ENCODE peak calls at places on chromosomes 13 and 19, in six cellular contexts. I is breast epithelium, A is cardiac muscle cell, D is K562, M is fibroblast of mammary gland, G is hepatocyte. H is an unnamed sample.

GRCh38 chr13:108923386-108924061 is 294.1 kb downstream of the MYO16 start:
- DNase-seq in I (no peak), A (no peak), D (no peak), M (no peak), G (no peak), H (no peak)

GRCh38 chr19:55206664-55207500 is 2.4 kb downstream of the PTPRH start:
- DNase-seq in I (peak), A (peak), D (peak), M (peak), G (peak), H (peak)

GRCh38 chr19:40686882-40687524 is 3.4 kb downstream of the NUMBL start:
- DNase-seq in I (no peak), A (no peak), D (no peak), M (no peak), G (no peak), H (no peak)

GRCh38 chr13:49679244-49679643 is 12.0 kb downstream of the EBPL start:
- DNase-seq in I (no peak), A (no peak), D (no peak), M (no peak), G (peak), H (no peak)

GRCh38 chr19:20840371-20840770 is 64.3 kb downstream of the ZNF66 start:
- DNase-seq in I (no peak), A (no peak), D (no peak), M (no peak), G (no peak), H (no peak)

GRCh38 chr13:32415019-32415418 is 12.9 kb downstream of the N4BP2L1 start:
- DNase-seq in I (no peak), A (no peak), D (peak), M (peak), G (no peak), H (no peak)

GRCh38 chr19:2540646-2541454 is 64.9 kb downstream of the GADD45B start:
- DNase-seq in I (peak), A (peak), D (no peak), M (peak), G (peak), H (no peak)

GRCh38 chr19:29904017-29904416 is 38.0 kb upstream of the URI1 start:
- DNase-seq in I (no peak), A (no peak), D (no peak), M (no peak), G (no peak), H (no peak)

GRCh38 chr13:111319521-111319920 is 921 bp upstream of the TEX29 start:
- DNase-seq in I (no peak), A (no peak), D (no peak), M (no peak), G (no peak), H (no peak)

GRCh38 chr13:111319998-111320911 is at the start of gene TEX29:
- DNase-seq in I (no peak), A (no peak), D (no peak), M (no peak), G (no peak), H (no peak)

GRCh38 chr13:111317042-111317550 is 3.3 kb upstream of the TEX29 start:
- DNase-seq in I (no peak), A (no peak), D (no peak), M (no peak), G (no peak), H (no peak)

GRCh38 chr13:111317571-111318360 is 2.7 kb upstream of the TEX29 start:
- DNase-seq in I (no peak), A (no peak), D (no peak), M (no peak), G (no peak), H (no peak)

DNA sequence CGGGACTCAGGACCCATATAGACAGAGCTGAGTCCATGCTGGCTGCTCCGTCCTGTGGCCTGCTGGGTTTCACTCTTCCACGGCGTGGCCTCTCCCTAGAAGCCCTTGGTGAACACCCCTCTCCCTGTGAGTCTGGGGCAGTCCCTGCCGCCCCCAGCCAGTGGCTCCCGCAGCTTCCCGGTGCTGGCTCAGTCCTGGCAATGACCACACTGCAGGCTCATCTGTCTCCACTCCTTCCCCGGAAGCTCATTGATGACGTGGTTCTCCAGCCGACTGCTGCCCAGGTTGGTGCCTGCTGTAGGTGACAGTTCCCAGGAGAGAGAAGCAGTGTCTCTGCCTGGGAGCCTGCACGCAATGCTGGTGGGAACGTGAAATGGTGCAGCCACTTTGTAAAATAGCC is 2.0 kb upstream of the TEX29 start:
- DNase-seq in I (no peak), A (no peak), D (no peak), M (no peak), G (no peak), H (no peak)
- TF ChIP-seq CTCF in I (no peak), A (no peak), D (no peak), M (no peak), G (no peak), H (no peak)

DNA sequence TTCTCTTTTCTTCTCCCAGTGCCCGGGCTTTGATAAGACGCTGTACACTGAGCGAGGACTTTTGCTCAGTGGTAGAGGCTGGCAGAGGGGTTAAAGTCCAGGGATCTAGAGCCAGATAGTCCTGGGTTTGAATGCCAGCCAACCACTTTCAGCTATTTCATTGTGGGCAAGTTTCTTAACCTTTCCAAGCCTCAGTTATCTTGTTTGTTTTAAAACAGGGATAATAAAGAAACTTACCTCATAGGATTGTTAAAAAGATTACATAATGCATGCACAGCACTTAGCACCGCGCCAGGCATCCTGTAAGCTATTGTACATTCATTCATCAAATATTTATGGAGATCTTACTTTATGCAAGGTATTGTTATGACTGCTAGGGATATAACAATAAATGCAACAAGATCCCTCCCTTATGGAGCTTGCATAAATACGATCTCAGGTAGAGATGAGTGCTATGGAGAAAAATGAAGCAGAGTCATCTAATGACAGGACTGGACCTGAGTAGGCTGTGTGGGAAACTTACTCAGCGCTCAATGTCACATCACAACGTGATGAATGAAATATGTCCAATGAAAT is 70.8 kb downstream of the LNX2 start:
- DNase-seq in I (no peak), A (no peak), D (no peak), M (no peak), G (peak), H (no peak)
- TF ChIP-seq CTCF in I (no peak), A (no peak), D (no peak), M (no peak), G (no peak), H (no peak)

GRCh38 chr19:47531640-47532387 is 17.0 kb upstream of the NAPA start:
- DNase-seq in I (no peak), A (no peak), D (peak), M (no peak), G (no peak), H (no peak)
- TF ChIP-seq CTCF in I (no peak), A (no peak), D (no peak), M (no peak), G (no peak), H (no peak)

DNA sequence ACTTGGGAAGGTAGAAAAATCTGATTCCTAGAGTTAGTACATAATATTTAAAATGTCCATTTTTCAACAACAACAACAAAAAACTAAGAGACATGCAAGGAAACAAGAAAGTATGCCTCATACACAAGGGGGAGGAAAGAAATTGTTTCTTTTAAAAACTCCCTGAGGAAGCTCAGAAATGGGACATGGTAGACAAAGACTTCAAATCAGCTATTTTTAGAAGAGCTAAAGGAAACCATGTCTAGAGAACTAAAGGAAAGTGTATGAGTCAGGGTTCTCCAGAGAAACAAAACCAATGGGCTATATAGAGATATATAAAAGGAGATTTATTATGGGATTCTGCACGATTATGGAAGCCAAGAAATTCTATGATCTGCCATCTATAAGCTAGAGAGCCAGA is 191.3 kb upstream of the IPO5 start:
- DNase-seq in I (no peak), A (no peak), D (no peak), M (no peak), G (no peak), H (no peak)
- TF ChIP-seq CTCF in I (no peak), A (no peak), D (no peak), M (no peak), G (no peak), H (no peak)

DNA sequence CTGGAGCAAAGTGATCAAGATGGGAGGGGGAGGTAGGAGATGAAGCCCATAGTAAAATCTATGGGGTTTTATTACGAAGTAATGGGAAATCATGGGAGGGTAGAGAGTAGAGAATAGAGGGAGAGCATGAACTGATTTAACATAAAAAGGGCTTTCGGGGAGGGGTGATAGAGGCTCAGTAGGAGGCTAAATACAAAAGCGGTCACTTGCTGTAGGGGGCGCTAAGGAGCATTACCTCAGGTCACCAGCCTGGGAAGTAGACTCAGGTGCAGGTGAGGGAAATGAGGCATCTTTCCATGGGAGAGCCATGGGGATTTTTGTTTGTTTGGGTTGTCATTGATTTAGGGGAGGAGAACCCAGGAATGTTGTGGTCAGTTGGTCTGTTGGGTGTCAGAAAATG is 14.1 kb downstream of the KRTDAP start:
- DNase-seq in I (no peak), A (no peak), D (peak), M (no peak), G (no peak), H (no peak)
- TF ChIP-seq CTCF in I (no peak), A (peak), D (peak), M (peak), G (no peak), H (no peak)

GRCh38 chr19:863305-863620 is 3.8 kb downstream of the CFD start:
- DNase-seq in I (no peak), A (no peak), D (no peak), M (no peak), G (no peak), H (no peak)

GRCh38 chr19:862529-863304 is 3.3 kb downstream of the CFD start:
- DNase-seq in I (peak), A (peak), D (peak), M (peak), G (peak), H (no peak)

GRCh38 chr19:860481-861098 is 1.1 kb downstream of the CFD start:
- DNase-seq in I (no peak), A (peak), D (peak), M (peak), G (peak), H (no peak)

GRCh38 chr19:861099-861755 is 1.8 kb downstream of the CFD start:
- DNase-seq in I (no peak), A (no peak), D (no peak), M (no peak), G (no peak), H (no peak)

GRCh38 chr19:861756-862528 is 2.5 kb downstream of the CFD start:
- DNase-seq in I (no peak), A (peak), D (peak), M (no peak), G (peak), H (no peak)
- TF ChIP-seq CTCF in I (no peak), A (no peak), D (peak), M (no peak), G (no peak), H (no peak)

DNA sequence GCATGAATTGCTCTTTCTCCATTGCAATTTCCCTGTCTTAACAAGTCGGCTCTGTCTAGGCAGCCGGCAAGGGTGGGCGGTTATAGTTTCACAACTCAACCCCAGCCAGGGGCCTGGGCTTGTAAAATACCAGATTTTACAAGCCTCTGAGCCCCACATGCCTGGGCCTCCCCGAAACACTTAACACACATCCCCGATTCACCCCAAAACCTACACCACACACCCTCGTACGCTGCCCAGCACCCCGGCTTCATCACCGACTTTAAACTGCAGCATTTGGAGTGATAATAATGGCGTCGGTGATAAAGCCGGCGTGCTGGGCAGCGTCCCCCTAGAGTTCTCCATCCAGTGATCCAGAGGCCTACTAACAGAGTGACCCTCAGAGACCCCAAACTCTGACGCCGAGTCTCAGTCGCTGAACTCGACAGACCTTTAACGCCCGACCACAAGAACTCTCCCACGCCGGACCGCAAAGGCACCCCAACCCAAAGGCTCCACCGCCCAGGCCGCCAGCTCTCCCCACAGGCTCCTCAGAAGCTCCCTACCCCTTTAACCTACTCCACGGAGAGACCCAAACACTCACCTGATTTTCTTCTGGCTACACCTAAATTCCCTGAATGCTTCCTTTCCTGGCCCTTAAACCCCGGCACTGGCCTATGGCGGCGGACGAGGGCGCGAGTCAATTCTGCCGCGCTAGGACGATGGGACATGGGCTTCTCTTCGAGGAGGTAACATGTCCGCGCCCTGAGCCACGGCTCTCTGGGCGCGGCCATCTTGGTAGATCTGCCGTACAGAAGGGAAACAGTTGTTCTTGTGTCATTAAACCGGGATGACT is at the start of gene ZNF649:
- DNase-seq in I (peak), A (peak), D (peak), M (peak), G (peak), H (no peak)
- TF ChIP-seq CTCF in I (no peak), A (peak), D (no peak), M (no peak), G (no peak), H (no peak)

GRCh38 chr13:45876781-45877180 is 25.2 kb upstream of the SIAH3 start:
- DNase-seq in I (no peak), A (no peak), D (no peak), M (no peak), G (no peak), H (no peak)

GRCh38 chr13:45880242-45880641 is 28.7 kb upstream of the SIAH3 start:
- DNase-seq in I (no peak), A (no peak), D (no peak), M (no peak), G (no peak), H (no peak)

GRCh38 chr13:45878966-45879365 is 27.4 kb upstream of the SIAH3 start:
- DNase-seq in I (no peak), A (no peak), D (no peak), M (no peak), G (no peak), H (no peak)

GRCh38 chr13:45882626-45883025 is 31.1 kb upstream of the SIAH3 start:
- DNase-seq in I (no peak), A (no peak), D (no peak), M (no peak), G (no peak), H (no peak)

DNA sequence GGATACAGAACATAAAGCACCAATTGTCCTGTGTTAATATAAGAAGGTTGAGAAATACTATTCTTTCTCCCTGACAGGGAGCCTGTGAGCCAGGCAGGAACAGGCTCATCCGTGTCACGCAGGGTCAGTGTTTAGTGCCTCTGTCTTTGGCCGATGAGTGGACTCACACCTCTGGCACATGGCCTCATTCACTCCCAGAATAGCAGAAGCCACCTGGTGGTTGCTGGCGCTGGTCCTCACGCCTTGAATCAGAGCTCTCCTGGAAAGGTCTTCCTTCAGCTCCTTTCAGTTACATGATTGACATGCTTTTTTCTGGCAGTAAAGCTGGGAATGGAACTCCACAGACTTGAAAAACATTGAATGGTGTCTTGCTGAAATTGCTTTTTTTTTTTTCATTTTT is 28.1 kb upstream of the SIAH3 start:
- DNase-seq in I (peak), A (peak), D (peak), M (peak), G (peak), H (no peak)
- TF ChIP-seq CTCF in I (peak), A (no peak), D (peak), M (peak), G (peak), H (no peak)

GRCh38 chr13:65830411-65831172 is 1399.5 kb downstream of the PCDH9 start:
- DNase-seq in I (no peak), A (no peak), D (no peak), M (no peak), G (no peak), H (no peak)

GRCh38 chr13:65825039-65825438 is 1405.1 kb downstream of the PCDH9 start:
- DNase-seq in I (no peak), A (no peak), D (no peak), M (no peak), G (no peak), H (no peak)

GRCh38 chr13:65834897-65835296 is 1395.2 kb downstream of the PCDH9 start:
- DNase-seq in I (no peak), A (no peak), D (no peak), M (peak), G (no peak), H (no peak)

GRCh38 chr13:65829241-65830008 is 1400.7 kb downstream of the PCDH9 start:
- DNase-seq in I (no peak), A (no peak), D (no peak), M (no peak), G (no peak), H (no peak)
- TF ChIP-seq CTCF in I (no peak), A (no peak), D (no peak), M (no peak), G (no peak), H (no peak)